ENCODE peak calls at places on chromosomes 6 and 20, in four cellular contexts. K is tibial artery, M is HepG2, Y is thoracic aorta. N is an unnamed sample. For H3K36me3, the result is how much of the 10 kb centered on the place peaks cover.

GRCh38 chr6:122098091-122098769 is 301.2 kb upstream of the HSF2 start:
- DNase-seq in K (no peak), M (no peak), Y (no peak), N (no peak)

GRCh38 chr20:21125072-21125848 is 622 bp upstream of the KIZ start:
- DNase-seq in Y (no peak), K (no peak), M (peak), N (peak)

GRCh38 chr6:155106456-155107107 is 111.5 kb downstream of the TIAM2 start:
- DNase-seq in M (no peak), Y (no peak), K (no peak), N (no peak)

GRCh38 chr6:158999154-158999668 is 791 bp downstream of the RSPH3 start:
- DNase-seq in M (no peak), Y (no peak), K (peak), N (no peak)

GRCh38 chr6:93418448-93419303 is 683 bp downstream of the EPHA7 start:
- DNase-seq in Y (no peak), K (peak), M (no peak), N (peak)

GRCh38 chr20:35917077-35917476 is 37.2 kb downstream of the SCAND1 start:
- DNase-seq in K (no peak), Y (no peak), M (no peak), N (no peak)

GRCh38 chr6:34745277-34746103 is 11.8 kb upstream of the SNRPC start:
- DNase-seq in Y (no peak), M (peak), K (no peak), N (peak)

GRCh38 chr20:17960927-17961599 is 7.5 kb downstream of the SNX5 start:
- DNase-seq in Y (no peak), M (peak), K (no peak), N (no peak)

GRCh38 chr6:52009736-52010135 is 77.7 kb downstream of the PKHD1 start:
- DNase-seq in M (no peak), Y (no peak), K (no peak), N (no peak)
- H3K27ac ChIP-seq in M (no peak), Y (no peak), K (no peak), N (no peak)

GRCh38 chr6:106080106-106081095 is 5.7 kb upstream of the PRDM1 start:
- DNase-seq in M (no peak), Y (no peak), K (no peak), N (no peak)
- TF ChIP-seq CTCF in M (no peak), Y (no peak), K (no peak), N (no peak)

GRCh38 chr6:109370336-109370735 is 11.9 kb downstream of the CD164 start:
- DNase-seq in Y (no peak), K (no peak), M (no peak), N (no peak)
- H3K36me3 ChIP-seq in Y (under half), K (half or more), M (under half), N (under half)

GRCh38 chr6:150142657-150143501 is at the start of gene PPP1R14C:
- DNase-seq in Y (no peak), M (no peak), K (no peak), N (no peak)

GRCh38 chr6:150144294-150144868 is 1.5 kb downstream of the PPP1R14C start:
- DNase-seq in Y (no peak), K (no peak), M (no peak), N (no peak)

GRCh38 chr6:150145427-150145826 is 2.6 kb downstream of the PPP1R14C start:
- DNase-seq in M (no peak), K (no peak), Y (no peak), N (no peak)

GRCh38 chr6:150142304-150142656 is 564 bp upstream of the PPP1R14C start:
- DNase-seq in Y (no peak), M (no peak), K (no peak), N (no peak)

GRCh38 chr6:150143521-150144293 is 863 bp downstream of the PPP1R14C start:
- DNase-seq in Y (no peak), K (no peak), M (no peak), N (no peak)
- H3K27ac ChIP-seq in Y (no peak), K (no peak), M (no peak), N (no peak)

DNA sequence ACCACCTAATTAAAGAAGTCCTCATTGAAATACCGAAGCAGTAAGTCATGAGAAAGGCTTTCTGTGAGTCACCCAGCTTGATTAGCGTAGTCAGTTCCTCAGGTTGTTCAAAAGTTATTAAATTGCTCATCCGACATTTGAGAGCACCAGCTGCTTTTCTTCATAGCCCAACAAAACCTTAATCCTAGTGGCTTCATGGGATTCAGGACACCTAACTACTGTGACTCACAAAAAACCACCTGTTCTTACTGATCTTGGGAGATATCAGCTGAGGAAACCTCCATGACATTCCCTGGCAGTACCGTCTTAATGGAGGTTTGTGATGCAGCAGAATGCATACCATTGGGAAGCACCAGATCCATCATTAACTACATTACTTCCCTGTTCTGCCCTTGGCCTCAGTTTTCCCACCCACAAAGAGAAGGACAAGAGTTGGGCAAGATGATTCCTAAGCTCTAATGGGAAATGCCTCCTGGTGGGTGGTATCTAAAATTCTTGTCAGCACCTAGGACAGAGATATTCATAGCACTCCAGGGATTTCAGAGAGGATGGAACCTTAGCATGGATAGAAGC is 103.8 kb downstream of the KHDC1L start:
- DNase-seq in K (no peak), Y (no peak), M (no peak), N (peak)
- TF ChIP-seq CTCF in K (no peak), Y (no peak), M (no peak), N (peak)

GRCh38 chr20:49649672-49650071 is 64.0 kb downstream of the B4GALT5 start:
- DNase-seq in M (no peak), Y (no peak), K (no peak), N (no peak)
- H3K36me3 ChIP-seq in M (under half), Y (under half), K (half or more), N (under half)